ENCODE peak calls at places on chromosomes 12 and 14, in six cellular contexts. B is Calu3, C is EL, S is NCI-H345, R is tibial artery, H is COLO829. F is an unnamed sample.

GRCh38 chr12:57816001-57816854 is 2.3 kb downstream of the AVIL start:
- DNase-seq in B (no peak), C (no peak), S (peak), R (peak), H (no peak), F (no peak)

GRCh38 chr12:121989266-121989950 is 32.3 kb upstream of the BCL7A start:
- DNase-seq in B (no peak), C (no peak), S (no peak), R (no peak), H (no peak), F (no peak)

GRCh38 chr12:13182881-13183280 is 13.6 kb upstream of the EMP1 start:
- DNase-seq in B (no peak), C (no peak), S (no peak), R (no peak), H (no peak), F (peak)

GRCh38 chr14:38290601-38291190 is 34.8 kb upstream of the CLEC14A start:
- DNase-seq in B (no peak), C (peak), S (peak), R (no peak), H (no peak), F (no peak)

GRCh38 chr12:646303-647038 is 16.8 kb downstream of the NINJ2 start:
- DNase-seq in B (no peak), C (no peak), S (no peak), R (peak), H (no peak), F (no peak)

GRCh38 chr14:88346048-88346639 is 23.1 kb upstream of the KCNK10 start:
- DNase-seq in B (no peak), C (peak), S (peak), R (no peak), H (peak), F (no peak)

GRCh38 chr12:50190859-50191258 is 23.7 kb upstream of the CERS5 start:
- DNase-seq in B (no peak), C (no peak), S (no peak), R (no peak), H (no peak), F (no peak)

GRCh38 chr12:2776129-2776806 is 18.5 kb upstream of the FKBP4 start:
- DNase-seq in B (no peak), C (no peak), S (no peak), R (no peak), H (no peak), F (peak)

GRCh38 chr14:102088012-102088792 is 1.4 kb upstream of the HSP90AA1 start:
- DNase-seq in B (no peak), C (peak), S (no peak), R (peak), H (no peak), F (peak)

GRCh38 chr14:94612580-94613554 is 676 bp downstream of the SERPINA3 start:
- DNase-seq in B (peak), C (no peak), S (no peak), R (no peak), H (no peak), F (no peak)

GRCh38 chr12:90262261-90262660 is 553.6 kb upstream of the ATP2B1 start:
- DNase-seq in B (no peak), C (peak), S (no peak), R (no peak), H (peak), F (no peak)

GRCh38 chr14:58765375-58765774 is 127.6 kb downstream of the DACT1 start:
- DNase-seq in B (no peak), C (no peak), S (no peak), R (no peak), H (no peak), F (no peak)

GRCh38 chr12:121894633-121895032 is 6.0 kb downstream of the PSMD9 start:
- DNase-seq in B (no peak), C (peak), S (peak), R (no peak), H (no peak), F (peak)

GRCh38 chr14:105889666-105890473 is 363.5 kb downstream of the TMEM121 start:
- DNase-seq in B (no peak), C (no peak), S (no peak), R (peak), H (no peak), F (peak)

GRCh38 chr12:68276400-68276930 is 23.1 kb upstream of the IL22 start:
- DNase-seq in B (no peak), C (no peak), S (no peak), R (no peak), H (no peak), F (no peak)

GRCh38 chr12:113980054-113980453 is 13.9 kb upstream of the RBM19 start:
- DNase-seq in B (no peak), C (no peak), S (no peak), R (no peak), H (no peak), F (no peak)

GRCh38 chr14:77201696-77202095 is 20.1 kb downstream of the TMEM63C start:
- DNase-seq in B (no peak), C (no peak), S (no peak), R (no peak), H (no peak), F (no peak)

F was measured in islet precursor cell.